ENCODE peak calls at places on chromosomes 13 and 19, in four cellular contexts. Y is WTC11, W is K562, E is HepG2. Q is an unnamed sample.
A peak's percentile ranks its signal among the peaks of the same experiment; 100 is the strongest.

GRCh38 chr19:46181386-46181774 is 33.3 kb downstream of the IGFL2 start:
- DNase-seq in Y (no peak), W (no peak), E (no peak), Q (no peak)

GRCh38 chr19:33375156-33375744 is 1.7 kb downstream of the CEBPG start:
- DNase-seq in Y (no peak), W (no peak), E (no peak), Q (no peak)

GRCh38 chr13:105990256-105990958 is 545.1 kb downstream of the EFNB2 start:
- DNase-seq in Y (no peak), W (no peak), E (no peak), Q (no peak)

GRCh38 chr13:97496511-97496910 is 62.5 kb downstream of the RAP2A start:
- DNase-seq in Y (no peak), W (no peak), E (no peak), Q (no peak)

GRCh38 chr19:5150331-5150901 is 181.5 kb downstream of the KDM4B start:
- DNase-seq in Y (no peak), W (no peak), E (no peak), Q (no peak)

GRCh38 chr13:32881792-32882175 is 134.4 kb upstream of the KL start:
- DNase-seq in Y (no peak), W (no peak), E (no peak), Q (no peak)

GRCh38 chr19:3148503-3148902 is 12.7 kb downstream of the GNA15 start:
- DNase-seq in Y (no peak), W (no peak), E (no peak), Q (no peak)

GRCh38 chr13:66077286-66077685 is 1152.8 kb downstream of the PCDH9 start:
- DNase-seq in Y (no peak), W (no peak), E (no peak), Q (no peak)

GRCh38 chr19:55641376-55642152 is 762 bp downstream of the ZNF580 start:
- DNase-seq in Y (no peak), W (no peak), E (no peak), Q (no peak)

GRCh38 chr19:55341191-55342043 is 1.7 kb downstream of the KMT5C start:
- DNase-seq in Y (peak; percentile 83), W (peak; percentile 94), E (peak; percentile 40), Q (peak; percentile 67)

GRCh38 chr13:36601186-36601585 is 72.6 kb upstream of the SERTM1 start:
- DNase-seq in Y (no peak), W (no peak), E (no peak), Q (no peak)

GRCh38 chr19:35048911-35049411 is 7.4 kb downstream of the HPN start:
- DNase-seq in Y (no peak), W (no peak), E (no peak), Q (no peak)

GRCh38 chr19:53977991-53978731 is 13.3 kb upstream of the CACNG6 start:
- DNase-seq in Y (peak; percentile 99), W (peak; percentile 44), E (no peak), Q (peak; percentile 87)

GRCh38 chr19:4369888-4370260 is 26.5 kb downstream of the MPND start:
- DNase-seq in Y (peak; percentile 63), W (no peak), E (no peak), Q (no peak)

GRCh38 chr19:16588089-16588823 is 16.0 kb upstream of the SLC35E1 start:
- DNase-seq in Y (no peak), W (peak; percentile 54), E (no peak), Q (no peak)

GRCh38 chr13:68467160-68467559 is 1237.0 kb upstream of the PCDH9 start:
- DNase-seq in Y (no peak), W (no peak), E (no peak), Q (no peak)

GRCh38 chr13:44197791-44198770 is 175.5 kb upstream of the SERP2 start:
- DNase-seq in Y (no peak), W (no peak), E (no peak), Q (no peak)

GRCh38 chr19:18203408-18203862 is 407 bp downstream of the RAB3A start:
- DNase-seq in Y (no peak), W (peak; percentile 47), E (no peak), Q (no peak)

GRCh38 chr19:18906605-18907519 is 10.9 kb upstream of the CERS1 start:
- DNase-seq in Y (no peak), W (no peak), E (no peak), Q (no peak)

GRCh38 chr19:2289714-2290435 is 7.9 kb upstream of the PEAK3 start:
- DNase-seq in Y (no peak), W (peak; percentile 53), E (no peak), Q (no peak)

GRCh38 chr19:30799854-30800755 is 427.9 kb downstream of the ZNF536 start:
- DNase-seq in Y (peak; percentile 87), W (peak; percentile 76), E (peak; percentile 3), Q (peak; percentile 81)

GRCh38 chr19:5789201-5789795 is 1.7 kb downstream of the DUS3L start:
- DNase-seq in Y (no peak), W (no peak), E (no peak), Q (no peak)

GRCh38 chr13:61110804-61111203 is 304.8 kb downstream of the PCDH20 start:
- DNase-seq in Y (no peak), W (no peak), E (no peak), Q (no peak)

GRCh38 chr19:1163934-1164683 is 10.0 kb downstream of the SBNO2 start:
- DNase-seq in Y (no peak), W (no peak), E (no peak), Q (no peak)

GRCh38 chr13:40592035-40592434 is 74.4 kb downstream of the FOXO1 start:
- DNase-seq in Y (no peak), W (no peak), E (no peak), Q (no peak)

GRCh38 chr19:48627211-48627864 is 8.0 kb downstream of the SPHK2 start:
- DNase-seq in Y (no peak), W (no peak), E (peak; percentile 73), Q (no peak)

GRCh38 chr13:69109891-69110525 is 997.6 kb upstream of the ATXN8OS start:
- DNase-seq in Y (no peak), W (no peak), E (no peak), Q (no peak)

GRCh38 chr13:35714588-35714987 is 238.1 kb upstream of the MAB21L1 start:
- DNase-seq in Y (no peak), W (no peak), E (no peak), Q (no peak)

GRCh38 chr19:36040495-36040894 is 7.8 kb upstream of the CLIP3 start:
- DNase-seq in Y (no peak), W (no peak), E (no peak), Q (no peak)

GRCh38 chr13:29767006-29767405 is 83.4 kb downstream of the UBL3 start:
- DNase-seq in Y (no peak), W (no peak), E (no peak), Q (no peak)

GRCh38 chr19:3184847-3185481 is 766 bp upstream of the NCLN start:
- DNase-seq in Y (peak; percentile 56), W (peak; percentile 57), E (no peak), Q (peak; percentile 68)

GRCh38 chr19:29329460-29330134 is 116.6 kb upstream of the UQCRFS1 start:
- DNase-seq in Y (peak; percentile 72), W (peak; percentile 31), E (peak; percentile 15), Q (peak; percentile 19)

GRCh38 chr13:113980489-113981064 is 6.7 kb upstream of the C13orf46 start:
- DNase-seq in Y (no peak), W (no peak), E (no peak), Q (no peak)

GRCh38 chr13:113979791-113980471 is 6.1 kb upstream of the C13orf46 start:
- DNase-seq in Y (no peak), W (no peak), E (no peak), Q (no peak)

GRCh38 chr13:113976711-113977684 is 3.1 kb upstream of the C13orf46 start:
- DNase-seq in Y (peak; percentile 8), W (no peak), E (no peak), Q (no peak)

GRCh38 chr13:113977976-113978375 is 4.1 kb upstream of the C13orf46 start:
- DNase-seq in Y (peak; percentile 4), W (no peak), E (no peak), Q (no peak)

DNA sequence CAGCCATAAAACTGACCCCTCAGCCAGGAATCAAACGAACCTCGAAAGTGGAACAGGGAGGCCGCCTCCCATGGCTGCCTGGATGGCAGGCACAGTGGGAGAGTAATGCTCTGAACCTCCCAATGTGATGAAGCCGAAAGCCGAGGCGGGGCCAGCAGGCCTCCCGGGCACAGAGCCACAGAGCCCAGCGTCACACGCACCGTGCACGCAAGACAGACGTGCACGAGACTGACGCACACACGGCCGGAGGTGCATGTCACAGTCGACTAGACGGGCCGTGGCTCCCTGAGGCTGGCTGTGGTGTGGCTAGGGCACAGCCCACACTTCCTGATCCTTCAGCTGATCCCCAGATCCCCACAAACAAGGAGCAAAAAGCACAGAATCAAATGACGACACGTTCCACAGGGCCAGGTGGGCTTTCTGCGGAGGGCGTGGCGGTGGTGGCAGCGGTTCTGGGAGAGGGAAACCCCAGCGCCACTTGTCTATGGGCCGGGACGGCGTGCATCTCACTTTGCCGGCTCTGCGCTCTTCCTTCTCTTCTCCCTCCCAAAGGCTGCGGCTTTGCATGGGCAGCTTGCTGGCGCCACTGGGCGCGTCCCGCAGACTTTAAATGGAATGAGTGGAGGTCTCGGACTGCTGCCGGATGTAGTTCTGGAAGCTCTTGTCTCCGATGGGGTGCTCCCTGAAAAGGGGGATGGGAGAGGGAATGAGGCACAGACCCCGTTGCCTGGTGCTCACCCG is 5.0 kb upstream of the C13orf46 start:
- DNase-seq in Y (peak; percentile 7), W (no peak), E (no peak), Q (no peak)
- TF ChIP-seq ELF4 in Y (no peak), W (no peak), E (no peak), Q (no peak)

DNA sequence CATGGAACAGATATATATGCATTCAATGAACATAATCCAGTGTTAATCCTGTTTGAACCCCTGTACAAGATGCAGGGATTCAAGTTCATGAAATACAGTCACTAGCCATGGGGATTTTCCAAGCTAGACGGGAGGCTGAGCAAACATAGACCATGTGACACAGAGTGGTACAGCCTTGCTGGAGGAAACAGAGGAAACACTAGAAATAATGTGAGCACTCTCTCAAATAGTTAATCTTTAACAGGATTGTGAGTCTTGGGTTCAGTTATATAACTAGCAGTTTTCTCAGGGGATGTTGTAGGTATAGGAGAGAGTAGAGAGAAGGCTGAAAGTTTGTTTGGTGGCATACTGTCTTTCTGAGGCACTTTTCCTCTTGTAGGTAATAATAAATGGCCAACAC is 13.9 kb upstream of the LGALS16 start:
- DNase-seq in Y (no peak), W (no peak), E (peak; percentile 51), Q (no peak)
- TF ChIP-seq ELF4 in Y (no peak), W (no peak), E (no peak), Q (no peak)

DNA sequence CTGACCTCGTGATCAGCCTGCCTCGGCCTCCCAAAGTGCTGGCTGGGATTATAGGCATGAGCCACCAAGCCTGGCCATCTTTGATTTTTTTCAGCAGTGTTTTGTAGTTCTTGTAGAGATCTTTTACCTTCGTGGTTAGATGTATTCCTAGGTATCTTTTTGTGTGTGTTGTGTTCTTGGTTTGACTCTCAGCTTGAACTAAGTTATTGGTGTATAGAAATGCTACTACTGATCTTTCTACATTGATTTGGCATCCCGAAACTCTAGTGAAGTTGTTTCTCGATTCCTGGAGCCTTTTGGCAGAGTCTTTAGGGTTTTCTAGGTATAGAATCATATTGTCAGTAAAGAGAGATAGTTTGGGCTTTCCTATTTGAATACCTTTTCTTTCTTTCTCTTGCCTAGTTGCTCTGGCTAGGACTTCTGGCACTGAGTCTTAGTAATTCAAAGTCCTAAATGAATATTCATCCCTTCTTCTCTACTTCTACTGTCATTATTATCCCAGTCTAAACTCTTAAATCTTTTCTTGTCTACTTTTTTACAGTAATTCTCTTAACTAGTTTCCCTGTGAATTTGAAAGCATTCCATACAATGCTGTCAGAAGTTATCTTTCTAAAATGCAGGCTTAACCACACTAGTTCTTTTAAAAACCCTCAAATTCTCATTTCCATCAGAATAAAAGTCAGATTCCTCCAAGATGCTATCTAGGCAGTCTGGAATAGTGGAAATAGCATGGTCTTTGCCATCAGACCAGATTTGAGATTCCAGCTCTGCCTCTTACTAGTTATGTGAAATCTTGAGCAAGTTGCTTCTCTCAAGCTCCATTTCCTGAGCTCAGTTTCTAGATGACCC is 7.0 kb downstream of the GPR18 start:
- DNase-seq in Y (no peak), W (no peak), E (no peak), Q (no peak)
- TF ChIP-seq ELF4 in Y (no peak), W (no peak), E (no peak), Q (no peak)

GRCh38 chr19:38183227-38183914 is 40.7 kb downstream of the DPF1 start:
- DNase-seq in Y (peak; percentile 85), W (peak; percentile 88), E (no peak), Q (no peak)
- TF ChIP-seq ELF4 in Y (no peak), W (no peak), E (no peak), Q (no peak)